ENCODE peak calls at places on chromosomes 6 and 20, in ten cellular contexts. P is stomach, T is GM23338, X is ovary, E is left ventricle myocardium inferior, Y is heart left ventricle, G is HepG2, U is endothelial cell of umbilical vein, A is adrenal gland, B is right atrium auricular region. D is an unnamed sample. For H3K4me1, the result is how much of the 10 kb centered on the place peaks cover.

GRCh38 chr6:33502486-33502885 is 48.1 kb downstream of the ZBTB9 start:
- DNase-seq in X (no peak), U (no peak), E (no peak), P (no peak), A (no peak), Y (no peak), T (no peak), G (no peak), B (no peak), D (no peak)

GRCh38 chr20:60691966-60692615 is 560.0 kb upstream of the CDH4 start:
- DNase-seq in Y (no peak), E (no peak), T (no peak), U (no peak), A (no peak), B (no peak), X (no peak), P (no peak), G (no peak), D (no peak)

GRCh38 chr20:35318502-35319157 is 26.4 kb upstream of the FAM83C start:
- DNase-seq in E (no peak), X (no peak), Y (no peak), G (peak), U (peak), B (no peak), T (no peak), P (peak), A (no peak), D (no peak)

GRCh38 chr6:77425676-77426075 is 37.6 kb downstream of the HTR1B start:
- DNase-seq in T (no peak), P (no peak), A (no peak), G (no peak), E (no peak), Y (no peak), B (no peak), U (no peak), X (no peak), D (no peak)

GRCh38 chr6:142885182-142885867 is 59.7 kb downstream of the HIVEP2 start:
- DNase-seq in G (peak), B (no peak), U (peak), T (peak), A (peak), P (no peak), X (peak), Y (peak), E (no peak), D (peak)

GRCh38 chr6:7974553-7974931 is 64.0 kb upstream of the TXNDC5 start:
- DNase-seq in A (no peak), T (no peak), E (no peak), X (no peak), P (no peak), B (no peak), Y (no peak), U (no peak), G (no peak), D (no peak)

GRCh38 chr20:62576815-62577214 is 65.5 kb upstream of the SLCO4A1 start:
- DNase-seq in G (no peak), T (peak), X (no peak), U (peak), A (peak), Y (no peak), E (no peak), P (no peak), B (no peak), D (peak)

GRCh38 chr20:20887593-20888272 is 175.3 kb upstream of the RALGAPA2 start:
- DNase-seq in U (no peak), A (no peak), P (no peak), B (no peak), G (no peak), E (no peak), X (no peak), T (peak), Y (no peak), D (peak)

GRCh38 chr6:100880149-100880900 is 804 bp downstream of the ASCC3 start:
- DNase-seq in E (no peak), A (no peak), X (no peak), G (peak), P (no peak), U (peak), Y (no peak), T (no peak), B (no peak), D (no peak)

GRCh38 chr6:135114355-135115145 is 59.9 kb upstream of the HBS1L start:
- DNase-seq in Y (no peak), A (no peak), U (no peak), P (no peak), T (no peak), G (no peak), E (no peak), X (no peak), B (no peak), D (no peak)

GRCh38 chr6:16683524-16684194 is 77.6 kb downstream of the ATXN1 start:
- DNase-seq in B (peak), U (peak), E (no peak), Y (no peak), T (no peak), P (no peak), X (no peak), G (peak), A (peak), D (no peak)

GRCh38 chr20:32231847-32232246 is 24.2 kb downstream of the POFUT1 start:
- DNase-seq in G (no peak), Y (no peak), T (no peak), P (no peak), B (no peak), E (no peak), U (peak), A (no peak), X (no peak), D (no peak)

GRCh38 chr20:32236048-32236533 is 28.4 kb downstream of the POFUT1 start:
- DNase-seq in B (no peak), U (no peak), E (no peak), P (no peak), X (no peak), Y (no peak), G (no peak), T (no peak), A (no peak), D (no peak)

GRCh38 chr20:32232487-32232886 is 24.8 kb downstream of the POFUT1 start:
- DNase-seq in E (no peak), T (no peak), A (no peak), P (no peak), U (no peak), Y (no peak), B (no peak), X (no peak), G (no peak), D (no peak)

GRCh38 chr20:32235331-32236047 is 27.8 kb downstream of the POFUT1 start:
- DNase-seq in X (no peak), G (peak), P (no peak), A (no peak), U (no peak), T (no peak), B (no peak), E (no peak), Y (no peak), D (no peak)

GRCh38 chr20:32234135-32234808 is 26.6 kb downstream of the POFUT1 start:
- DNase-seq in B (no peak), P (no peak), X (no peak), Y (no peak), E (no peak), U (no peak), A (no peak), G (no peak), T (no peak), D (no peak)
- TF ChIP-seq CTCF in B (no peak), P (no peak), X (no peak), Y (no peak), E (no peak), U (no peak), A (no peak), G (no peak), T (no peak), D (no peak)

DNA sequence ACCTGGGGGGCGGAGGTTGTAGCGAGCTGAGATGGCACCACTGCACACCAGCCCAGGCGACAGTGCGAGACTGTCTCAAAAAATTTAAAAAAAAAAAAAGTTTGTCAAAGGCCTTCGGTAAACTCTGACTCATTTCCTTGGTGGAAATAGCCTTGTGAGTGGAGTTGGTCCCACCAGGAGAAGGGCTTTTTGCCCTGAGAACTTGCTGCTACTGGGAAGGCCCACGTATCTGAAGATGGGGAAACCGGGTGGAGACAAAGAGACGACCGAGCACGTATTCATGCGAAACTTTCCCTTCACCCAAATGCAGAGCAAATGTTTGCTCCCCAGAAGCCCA is 51.7 kb downstream of the SLC22A23 start:
- DNase-seq in T (no peak), P (no peak), E (no peak), G (no peak), U (no peak), B (no peak), A (no peak), X (no peak), Y (no peak), D (no peak)
- H3K27ac ChIP-seq in T (no peak), P (peak), E (no peak), G (peak), U (no peak), B (no peak), A (no peak), X (no peak), Y (no peak), D (no peak)

DNA sequence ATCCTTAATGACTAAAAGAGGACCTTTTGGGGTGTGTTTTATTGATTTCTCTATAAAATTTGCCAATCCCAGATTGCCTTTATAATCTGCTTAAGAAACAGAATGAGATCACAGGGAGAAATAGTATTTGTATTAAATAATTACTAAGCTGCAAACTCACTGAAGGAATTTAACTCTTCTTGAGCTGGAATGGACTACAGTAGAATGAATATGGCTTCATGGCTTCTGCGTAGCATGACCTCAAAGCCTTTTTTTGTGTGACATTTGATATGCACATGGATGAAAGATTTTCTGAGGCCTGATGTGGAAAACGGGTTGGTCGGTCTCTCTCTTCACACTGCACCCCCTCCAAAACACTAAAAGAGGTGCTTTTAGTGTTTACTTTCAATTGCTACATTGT is 115.9 kb downstream of the QKI start:
- DNase-seq in G (no peak), E (no peak), B (no peak), X (no peak), T (no peak), P (no peak), A (no peak), Y (no peak), U (no peak), D (no peak)
- H3K4me1 ChIP-seq in G (under half), E (half or more), B (under half), X (under half), T (under half), P (half or more), A (half or more), Y (half or more), U (under half), D (half or more)

DNA sequence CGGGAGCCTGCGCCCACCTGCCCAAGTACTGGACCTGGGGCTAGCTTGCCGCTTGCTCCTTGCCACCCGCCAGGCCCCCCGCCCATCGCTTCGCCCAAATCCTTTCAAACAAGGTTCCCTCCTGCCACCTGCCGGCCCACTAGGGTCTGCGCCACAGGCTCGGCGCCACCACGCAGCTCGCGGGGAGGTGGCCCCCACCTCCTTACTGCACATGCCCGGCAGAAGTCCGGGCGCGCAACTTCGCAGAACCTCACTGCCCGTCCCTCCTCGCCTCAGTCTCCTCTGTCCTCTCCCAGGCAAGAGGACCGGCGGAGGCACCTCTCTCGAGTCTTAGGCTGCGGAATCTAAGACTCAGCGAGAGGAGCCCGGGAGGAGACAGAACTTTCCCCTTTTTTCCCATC is 11.2 kb downstream of the GNAS-AS1 start:
- DNase-seq in Y (no peak), E (no peak), T (peak), P (no peak), B (no peak), U (peak), G (peak), X (peak), A (no peak), D (peak)
- TF ChIP-seq CTCF in Y (peak), E (peak), T (peak), P (peak), B (peak), U (peak), G (peak), X (no peak), A (peak), D (peak)

GRCh38 chr6:134035823-134036296 is 16.6 kb downstream of the SLC2A12 start:
- DNase-seq in U (peak), Y (no peak), P (peak), X (no peak), E (no peak), B (no peak), A (no peak), T (no peak), G (peak), D (no peak)
- H3K27ac ChIP-seq in U (no peak), Y (no peak), P (peak), X (no peak), E (no peak), B (no peak), A (no peak), T (no peak), G (no peak), D (no peak)

GRCh38 chr6:17905611-17906592 is 81.5 kb downstream of the KIF13A start:
- DNase-seq in E (no peak), G (no peak), X (no peak), P (no peak), B (no peak), T (no peak), A (no peak), Y (no peak), U (no peak), D (no peak)
- H3K4me1 ChIP-seq in E (half or more), G (under half), X (under half), P (under half), B (under half), T (under half), A (half or more), Y (under half), U (under half), D (under half)

DNA sequence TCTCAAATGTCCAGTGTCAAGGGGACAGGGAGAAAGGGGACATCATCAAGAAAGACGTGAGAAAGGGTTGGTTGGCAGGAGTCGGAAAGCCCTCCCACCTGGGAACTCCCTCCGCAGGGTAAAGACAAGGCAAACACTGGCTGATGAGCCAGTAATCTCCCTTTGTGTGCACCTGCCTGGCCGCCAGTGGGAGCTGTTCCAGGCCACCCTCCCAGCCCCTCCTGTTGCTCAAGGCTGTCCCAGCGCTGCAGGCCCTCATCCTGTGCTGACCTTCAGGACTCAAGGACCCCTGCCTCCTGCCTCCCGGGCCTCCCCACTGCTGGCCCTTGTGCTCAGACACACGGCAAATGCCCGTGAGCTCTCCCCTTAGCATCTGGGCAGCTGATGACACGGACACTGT is 7.4 kb downstream of the FRMD1 start:
- DNase-seq in P (peak), E (no peak), X (no peak), G (peak), Y (no peak), U (no peak), B (no peak), A (no peak), T (peak), D (no peak)
- TF ChIP-seq CTCF in P (no peak), E (no peak), X (no peak), G (peak), Y (no peak), U (no peak), B (no peak), A (no peak), T (peak), D (no peak)

GRCh38 chr6:85670573-85670972 is 27.9 kb upstream of the SYNCRIP start:
- DNase-seq in Y (no peak), E (no peak), B (no peak), G (no peak), T (peak), X (no peak), U (peak), A (peak), P (no peak), D (peak)
- H3K27ac ChIP-seq in Y (no peak), E (no peak), B (no peak), G (no peak), T (peak), X (no peak), U (no peak), A (no peak), P (peak), D (no peak)

DNA sequence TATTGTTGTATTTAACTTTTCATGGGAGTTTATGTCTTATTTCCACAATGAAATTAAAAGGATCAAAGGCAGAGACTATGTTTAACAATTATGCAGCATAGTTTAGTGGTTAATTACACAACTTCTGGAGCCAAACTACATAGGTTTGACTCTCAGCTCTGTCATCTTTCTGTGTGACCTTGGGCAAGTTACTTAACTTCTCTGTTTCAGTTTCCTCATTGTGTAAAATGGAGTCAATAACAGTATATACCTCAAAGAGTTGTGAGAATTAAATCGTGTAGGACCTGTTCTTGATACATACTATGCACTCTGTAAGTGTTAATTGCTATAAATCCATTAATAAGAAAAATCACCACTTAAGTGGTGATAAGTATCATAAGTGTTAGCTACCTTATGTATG is 48.3 kb downstream of the BTBD9 start:
- DNase-seq in P (no peak), X (no peak), Y (no peak), E (no peak), U (no peak), G (no peak), B (no peak), A (no peak), T (no peak), D (no peak)
- H3K4me1 ChIP-seq in P (under half), X (under half), Y (under half), E (under half), U (under half), G (under half), B (under half), A (under half), T (under half), D (under half)

DNA sequence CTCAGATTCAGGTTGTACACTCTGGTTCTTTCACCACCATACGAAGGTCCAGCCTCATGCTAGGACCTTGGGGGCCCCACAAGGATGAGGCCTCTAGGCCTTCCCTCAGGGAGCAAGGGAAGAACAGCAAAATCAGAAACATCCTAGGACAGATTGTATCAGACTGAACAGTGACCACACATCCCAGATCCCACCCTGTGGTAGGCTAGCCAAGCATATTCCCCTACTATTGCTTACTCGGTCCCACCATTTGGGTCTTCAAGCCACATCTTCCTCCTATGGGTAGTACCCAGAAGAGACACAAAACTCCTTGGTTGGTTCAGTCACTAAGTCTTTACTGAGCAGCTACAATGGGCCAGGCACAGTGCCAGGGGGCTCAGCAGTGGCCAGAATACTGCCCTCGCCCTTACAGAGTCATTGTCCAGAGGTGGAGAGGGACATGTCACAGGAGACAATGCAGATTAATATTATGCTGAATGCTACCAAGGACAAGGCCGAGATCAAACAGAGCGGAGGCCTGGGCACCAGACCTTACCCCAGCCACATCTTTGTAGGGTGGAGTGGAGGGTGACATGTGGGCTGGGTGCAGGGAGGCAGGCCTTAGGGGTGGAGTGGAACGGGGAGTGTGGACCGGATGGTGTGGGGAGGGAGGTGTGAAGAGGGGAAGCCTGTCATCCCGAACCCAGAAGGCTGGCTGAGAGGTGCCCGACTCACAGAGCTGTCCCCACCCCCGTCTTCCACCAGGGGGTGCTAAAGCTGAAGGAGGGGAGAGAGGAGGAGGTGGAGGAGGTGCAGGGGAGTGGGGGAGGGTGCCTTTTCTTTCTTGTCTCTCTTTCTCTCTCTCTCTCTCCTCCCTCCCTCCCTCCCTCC is 6.8 kb upstream of the MAPK13 start:
- DNase-seq in E (peak), B (peak), Y (peak), U (peak), G (peak), T (peak), P (peak), X (peak), A (peak), D (peak)
- TF ChIP-seq CTCF in E (peak), B (peak), Y (peak), U (peak), G (peak), T (peak), P (peak), X (peak), A (peak), D (peak)